ENCODE peak calls at places on chromosomes 12 and 14, in eight cellular contexts. Q is adrenal gland, O is AG08396, P is ELR, H is smooth muscle cell of the brain vasculature, Z is SIG-M5, S is HCT116, L is AG10803. M is an unnamed sample.

GRCh38 chr12:69008510-69008909 is 75.5 kb upstream of the CPM start:
- DNase-seq in Q (no peak), O (no peak), P (peak; percentile 14), H (no peak), Z (no peak), S (no peak), L (no peak), M (no peak)

GRCh38 chr12:6084261-6084968 is 40.1 kb downstream of the VWF start:
- DNase-seq in Q (peak; percentile 11), O (peak; percentile 69), P (peak; percentile 78), H (no peak), Z (no peak), S (peak; percentile 60), L (peak; percentile 75), M (peak; percentile 10)

GRCh38 chr12:110270125-110270962 is 10.7 kb upstream of the ATP2A2 start:
- DNase-seq in Q (peak; percentile 79), O (peak; percentile 35), P (peak; percentile 49), H (peak; percentile 47), Z (no peak), S (no peak), L (peak; percentile 70), M (no peak)

GRCh38 chr14:101476931-101477553 is 84.3 kb upstream of the DIO3 start:
- DNase-seq in Q (peak; percentile 67), O (no peak), P (no peak), H (no peak), Z (peak; percentile 29), S (peak; percentile 84), L (no peak), M (no peak)

GRCh38 chr14:97120204-97121120 is 323.3 kb downstream of the VRK1 start:
- DNase-seq in Q (no peak), O (no peak), P (no peak), H (no peak), Z (no peak), S (no peak), L (no peak), M (no peak)

GRCh38 chr14:101481557-101481956 is 79.7 kb upstream of the DIO3 start:
- DNase-seq in Q (peak; percentile 2), O (no peak), P (no peak), H (no peak), Z (no peak), S (no peak), L (no peak), M (no peak)

GRCh38 chr12:89379100-89379838 is 27.0 kb upstream of the DUSP6 start:
- DNase-seq in Q (no peak), O (no peak), P (no peak), H (no peak), Z (no peak), S (no peak), L (no peak), M (no peak)

GRCh38 chr14:23573384-23573783 is 5.2 kb downstream of the JPH4 start:
- DNase-seq in Q (no peak), O (no peak), P (no peak), H (no peak), Z (no peak), S (no peak), L (no peak), M (no peak)

GRCh38 chr12:19351346-19351745 is 87.9 kb upstream of the AEBP2 start:
- DNase-seq in Q (no peak), O (no peak), P (no peak), H (no peak), Z (no peak), S (no peak), L (no peak), M (no peak)

GRCh38 chr12:93061414-93062099 is 132.5 kb upstream of the EEA1 start:
- DNase-seq in Q (no peak), O (no peak), P (no peak), H (no peak), Z (no peak), S (no peak), L (no peak), M (no peak)

GRCh38 chr12:126139355-126139754 is 1074.1 kb downstream of the AACS start:
- DNase-seq in Q (no peak), O (no peak), P (peak; percentile 0), H (no peak), Z (no peak), S (no peak), L (no peak), M (no peak)

GRCh38 chr12:78802593-78802992 is 62.0 kb upstream of the SYT1 start:
- DNase-seq in Q (no peak), O (peak; percentile 54), P (peak; percentile 78), H (no peak), Z (no peak), S (no peak), L (peak; percentile 27), M (no peak)

GRCh38 chr12:57512665-57513064 is 7.6 kb downstream of the DDIT3 start:
- DNase-seq in Q (no peak), O (no peak), P (no peak), H (no peak), Z (no peak), S (no peak), L (no peak), M (no peak)

GRCh38 chr14:76407449-76408150 is 31.7 kb downstream of the ESRRB start:
- DNase-seq in Q (no peak), O (no peak), P (no peak), H (no peak), Z (no peak), S (no peak), L (no peak), M (no peak)

GRCh38 chr14:39266589-39266870 is 32.8 kb downstream of the MIA2 start:
- DNase-seq in Q (peak; percentile 51), O (no peak), P (peak; percentile 73), H (no peak), Z (no peak), S (no peak), L (no peak), M (no peak)

GRCh38 chr14:61719344-61720301 is 24.3 kb downstream of the HIF1A start:
- DNase-seq in Q (no peak), O (no peak), P (no peak), H (no peak), Z (no peak), S (no peak), L (no peak), M (no peak)

GRCh38 chr12:72234871-72235270 is 37.3 kb upstream of the TRHDE start:
- DNase-seq in Q (no peak), O (no peak), P (peak; percentile 42), H (no peak), Z (no peak), S (no peak), L (no peak), M (no peak)

GRCh38 chr14:61997146-61997545 is 234.9 kb downstream of the SNAPC1 start:
- DNase-seq in Q (no peak), O (no peak), P (peak; percentile 28), H (no peak), Z (no peak), S (no peak), L (no peak), M (no peak)

GRCh38 chr12:42691991-42692557 is 102.5 kb upstream of the PRICKLE1 start:
- DNase-seq in Q (no peak), O (no peak), P (no peak), H (no peak), Z (no peak), S (no peak), L (no peak), M (no peak)

GRCh38 chr12:113306382-113306781 is 28.5 kb downstream of the SLC8B1 start:
- DNase-seq in Q (no peak), O (no peak), P (peak; percentile 24), H (no peak), Z (no peak), S (no peak), L (no peak), M (no peak)

GRCh38 chr14:40123816-40124215 is 691.6 kb upstream of the FBXO33 start:
- DNase-seq in Q (no peak), O (no peak), P (no peak), H (no peak), Z (no peak), S (no peak), L (no peak), M (no peak)

GRCh38 chr14:55285048-55285652 is 13.9 kb downstream of the FBXO34 start:
- DNase-seq in Q (no peak), O (no peak), P (no peak), H (no peak), Z (no peak), S (no peak), L (no peak), M (no peak)

GRCh38 chr12:121512561-121512960 is 68.3 kb downstream of the KDM2B start:
- DNase-seq in Q (peak; percentile 65), O (no peak), P (no peak), H (no peak), Z (no peak), S (no peak), L (no peak), M (no peak)

GRCh38 chr12:638948-639557 is 24.2 kb downstream of the NINJ2 start:
- DNase-seq in Q (no peak), O (no peak), P (no peak), H (no peak), Z (no peak), S (no peak), L (no peak), M (no peak)

GRCh38 chr12:13982010-13982409 is 608 bp upstream of the GRIN2B start:
- DNase-seq in Q (no peak), O (no peak), P (no peak), H (no peak), Z (no peak), S (peak; percentile 15), L (no peak), M (no peak)

GRCh38 chr14:97995038-97995437 is 1197.9 kb downstream of the VRK1 start:
- DNase-seq in Q (no peak), O (no peak), P (no peak), H (no peak), Z (no peak), S (no peak), L (no peak), M (no peak)

GRCh38 chr14:66503532-66503931 is 4.4 kb upstream of the GPHN start:
- DNase-seq in Q (no peak), O (no peak), P (no peak), H (no peak), Z (no peak), S (no peak), L (peak; percentile 13), M (no peak)

GRCh38 chr12:4041191-4041885 is 168.1 kb upstream of the PARP11 start:
- DNase-seq in Q (no peak), O (no peak), P (no peak), H (no peak), Z (no peak), S (no peak), L (no peak), M (no peak)

GRCh38 chr14:103607039-103607668 is 21.9 kb upstream of the KLC1 start:
- DNase-seq in Q (peak; percentile 79), O (peak; percentile 84), P (peak; percentile 91), H (peak; percentile 89), Z (peak; percentile 45), S (no peak), L (peak; percentile 95), M (no peak)

GRCh38 chr12:13208533-13209278 is 12.2 kb downstream of the EMP1 start:
- DNase-seq in Q (no peak), O (no peak), P (peak; percentile 60), H (no peak), Z (no peak), S (no peak), L (no peak), M (peak; percentile 27)

GRCh38 chr12:57173089-57173488 is 25.7 kb upstream of the LRP1-AS start:
- DNase-seq in Q (no peak), O (no peak), P (peak; percentile 50), H (no peak), Z (no peak), S (no peak), L (no peak), M (no peak)

GRCh38 chr14:30569216-30569902 is 10.4 kb downstream of the G2E3 start:
- DNase-seq in Q (no peak), O (no peak), P (no peak), H (no peak), Z (no peak), S (no peak), L (peak; percentile 29), M (no peak)

M was measured in SW 1271.